ENCODE peak calls at places on chromosomes 1 and 21, in four cellular contexts. One of them, this sample, is unnamed.

GRCh38 chr1:145956776-145957442 is 908 bp downstream of the LIX1L start:
- DNase-seq in AG09309: no peak
- DNase-seq in OCI-LY7: peak; percentile 51
- DNase-seq in BE2C: no peak
- DNase-seq in this sample: no peak

GRCh38 chr1:221078260-221078965 is 199.2 kb downstream of the HLX start:
- DNase-seq in BE2C: no peak
- DNase-seq in OCI-LY7: no peak
- DNase-seq in AG09309: no peak
- DNase-seq in this sample: no peak

GRCh38 chr1:100343897-100344296 is 8.4 kb upstream of the CDC14A start:
- DNase-seq in BE2C: no peak
- DNase-seq in OCI-LY7: no peak
- DNase-seq in AG09309: no peak
- DNase-seq in this sample: no peak

GRCh38 chr1:22140681-22141080 is 2.2 kb downstream of the WNT4 start:
- DNase-seq in OCI-LY7: no peak
- DNase-seq in BE2C: no peak
- DNase-seq in AG09309: no peak
- DNase-seq in this sample: no peak

GRCh38 chr1:3454811-3455618 is 550 bp downstream of the ARHGEF16 start:
- DNase-seq in BE2C: peak; percentile 14
- DNase-seq in AG09309: no peak
- DNase-seq in OCI-LY7: no peak
- DNase-seq in this sample: no peak

GRCh38 chr1:185244015-185244747 is 72.9 kb downstream of the IVNS1ABP start:
- DNase-seq in OCI-LY7: no peak
- DNase-seq in AG09309: peak; percentile 21
- DNase-seq in BE2C: no peak
- DNase-seq in this sample: no peak

GRCh38 chr1:21290546-21290944 is 282 bp upstream of the ECE1 start:
- DNase-seq in AG09309: no peak
- DNase-seq in BE2C: no peak
- DNase-seq in OCI-LY7: peak; percentile 80
- DNase-seq in this sample: no peak

GRCh38 chr1:116501041-116501869 is 69.6 kb downstream of the CD58 start:
- DNase-seq in AG09309: no peak
- DNase-seq in OCI-LY7: no peak
- DNase-seq in BE2C: no peak
- DNase-seq in this sample: no peak

GRCh38 chr21:17848228-17848627 is 29.1 kb upstream of the C21orf91 start:
- DNase-seq in BE2C: no peak
- DNase-seq in OCI-LY7: no peak
- DNase-seq in AG09309: peak; percentile 65
- DNase-seq in this sample: no peak

GRCh38 chr1:228265167-228265566 is 57.3 kb downstream of the OBSCN start:
- DNase-seq in BE2C: no peak
- DNase-seq in OCI-LY7: peak; percentile 14
- DNase-seq in AG09309: peak; percentile 8
- DNase-seq in this sample: no peak

GRCh38 chr1:163357378-163357777 is 35.6 kb downstream of the NUF2 start:
- DNase-seq in BE2C: no peak
- DNase-seq in OCI-LY7: no peak
- DNase-seq in AG09309: no peak
- DNase-seq in this sample: no peak

GRCh38 chr1:36486436-36487335 is 4.0 kb upstream of the CSF3R start:
- DNase-seq in BE2C: no peak
- DNase-seq in OCI-LY7: peak; percentile 62
- DNase-seq in AG09309: no peak
- DNase-seq in this sample: no peak

GRCh38 chr1:117128323-117129079 is 7.0 kb upstream of the TRIM45 start:
- DNase-seq in BE2C: no peak
- DNase-seq in OCI-LY7: peak; percentile 39
- DNase-seq in AG09309: no peak
- DNase-seq in this sample: no peak

GRCh38 chr1:48048064-48048463 is 50.9 kb upstream of the TRABD2B start:
- DNase-seq in OCI-LY7: no peak
- DNase-seq in AG09309: no peak
- DNase-seq in BE2C: peak; percentile 30
- DNase-seq in this sample: no peak

GRCh38 chr1:192579319-192579738 is 3.8 kb downstream of the RGS1 start:
- DNase-seq in AG09309: no peak
- DNase-seq in OCI-LY7: no peak
- DNase-seq in BE2C: no peak
- DNase-seq in this sample: no peak

GRCh38 chr1:167052389-167052788 is 37.8 kb downstream of the GPA33 start:
- DNase-seq in BE2C: peak; percentile 36
- DNase-seq in AG09309: no peak
- DNase-seq in OCI-LY7: peak; percentile 24
- DNase-seq in this sample: no peak

GRCh38 chr21:31911138-31911907 is 38.5 kb downstream of the HUNK start:
- DNase-seq in BE2C: peak; percentile 46
- DNase-seq in AG09309: peak; percentile 83
- DNase-seq in OCI-LY7: no peak
- DNase-seq in this sample: no peak

GRCh38 chr1:197619008-197619640 is 156.2 kb downstream of the DENND1B start:
- DNase-seq in OCI-LY7: peak; percentile 51
- DNase-seq in AG09309: no peak
- DNase-seq in BE2C: no peak
- DNase-seq in this sample: no peak

GRCh38 chr1:108097057-108097456 is 103.1 kb downstream of the SLC25A24 start:
- DNase-seq in BE2C: no peak
- DNase-seq in AG09309: no peak
- DNase-seq in OCI-LY7: no peak
- DNase-seq in this sample: no peak

GRCh38 chr1:20370628-20371200 is 80.0 kb downstream of the VWA5B1 start:
- DNase-seq in AG09309: peak; percentile 24
- DNase-seq in OCI-LY7: no peak
- DNase-seq in BE2C: peak; percentile 82
- DNase-seq in this sample: no peak

GRCh38 chr1:77794550-77794949 is 15.1 kb downstream of the MIGA1 start:
- DNase-seq in BE2C: no peak
- DNase-seq in AG09309: no peak
- DNase-seq in OCI-LY7: no peak
- DNase-seq in this sample: no peak

GRCh38 chr21:37168666-37169065 is 95.6 kb downstream of the TTC3 start:
- DNase-seq in OCI-LY7: no peak
- DNase-seq in BE2C: no peak
- DNase-seq in AG09309: no peak
- DNase-seq in this sample: no peak

GRCh38 chr1:110056284-110056680 is 14.2 kb downstream of the ALX3 start:
- DNase-seq in BE2C: no peak
- DNase-seq in OCI-LY7: no peak
- DNase-seq in AG09309: no peak
- DNase-seq in this sample: no peak

GRCh38 chr1:236142358-236143103 is at the start of gene GPR137B:
- DNase-seq in BE2C: no peak
- DNase-seq in OCI-LY7: peak; percentile 63
- DNase-seq in AG09309: no peak
- DNase-seq in this sample: no peak

GRCh38 chr1:115811140-115811828 is 29.6 kb downstream of the NHLH2 start:
- DNase-seq in OCI-LY7: no peak
- DNase-seq in AG09309: no peak
- DNase-seq in BE2C: no peak
- DNase-seq in this sample: no peak

GRCh38 chr1:38055965-38056364 is 9.4 kb upstream of the POU3F1 start:
- DNase-seq in BE2C: no peak
- DNase-seq in AG09309: no peak
- DNase-seq in OCI-LY7: no peak
- DNase-seq in this sample: no peak
- TF ChIP-seq CTCF in BE2C: no peak
- TF ChIP-seq CTCF in AG09309: no peak
- TF ChIP-seq CTCF in OCI-LY7: no peak
- TF ChIP-seq CTCF in this sample: no peak

GRCh38 chr1:214319930-214320329 is 39.0 kb downstream of the SMYD2 start:
- DNase-seq in OCI-LY7: no peak
- DNase-seq in BE2C: no peak
- DNase-seq in AG09309: no peak
- DNase-seq in this sample: no peak
- TF ChIP-seq CTCF in OCI-LY7: peak; percentile 36
- TF ChIP-seq CTCF in BE2C: peak; percentile 38
- TF ChIP-seq CTCF in AG09309: no peak
- TF ChIP-seq CTCF in this sample: peak; percentile 55

GRCh38 chr1:55063562-55063942 is 24.2 kb downstream of the PCSK9 start:
- DNase-seq in BE2C: no peak
- DNase-seq in OCI-LY7: no peak
- DNase-seq in AG09309: no peak
- DNase-seq in this sample: no peak

GRCh38 chr1:55062801-55063561 is 23.6 kb downstream of the PCSK9 start:
- DNase-seq in AG09309: no peak
- DNase-seq in BE2C: no peak
- DNase-seq in OCI-LY7: no peak
- DNase-seq in this sample: no peak

GRCh38 chr1:55064861-55065263 is 25.5 kb downstream of the PCSK9 start:
- DNase-seq in BE2C: no peak
- DNase-seq in AG09309: peak; percentile 37
- DNase-seq in OCI-LY7: no peak
- DNase-seq in this sample: no peak

GRCh38 chr1:55065649-55066048 is 26.3 kb downstream of the PCSK9 start:
- DNase-seq in OCI-LY7: no peak
- DNase-seq in BE2C: no peak
- DNase-seq in AG09309: no peak
- DNase-seq in this sample: no peak

DNA sequence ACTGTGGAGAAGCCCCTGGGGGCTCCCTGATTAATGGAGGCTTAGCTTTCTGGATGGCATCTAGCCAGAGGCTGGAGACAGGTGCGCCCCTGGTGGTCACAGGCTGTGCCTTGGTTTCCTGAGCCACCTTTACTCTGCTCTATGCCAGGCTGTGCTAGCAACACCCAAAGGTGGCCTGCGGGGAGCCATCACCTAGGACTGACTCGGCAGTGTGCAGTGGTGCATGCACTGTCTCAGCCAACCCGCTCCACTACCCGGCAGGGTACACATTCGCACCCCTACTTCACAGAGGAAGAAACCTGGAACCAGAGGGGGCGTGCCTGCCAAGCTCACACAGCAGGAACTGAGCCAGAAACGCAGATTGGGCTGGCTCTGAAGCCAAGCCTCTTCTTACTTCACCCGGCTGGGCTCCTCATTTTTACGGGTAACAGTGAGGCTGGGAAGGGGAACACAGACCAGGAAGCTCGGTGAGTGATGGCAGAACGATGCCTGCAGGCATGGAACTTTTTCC is 24.8 kb downstream of the PCSK9 start:
- DNase-seq in BE2C: peak; percentile 40
- DNase-seq in OCI-LY7: peak; percentile 51
- DNase-seq in AG09309: no peak
- DNase-seq in this sample: no peak
- TF ChIP-seq CTCF in BE2C: no peak
- TF ChIP-seq CTCF in OCI-LY7: peak; percentile 76
- TF ChIP-seq CTCF in AG09309: no peak
- TF ChIP-seq CTCF in this sample: peak; percentile 38

DNA sequence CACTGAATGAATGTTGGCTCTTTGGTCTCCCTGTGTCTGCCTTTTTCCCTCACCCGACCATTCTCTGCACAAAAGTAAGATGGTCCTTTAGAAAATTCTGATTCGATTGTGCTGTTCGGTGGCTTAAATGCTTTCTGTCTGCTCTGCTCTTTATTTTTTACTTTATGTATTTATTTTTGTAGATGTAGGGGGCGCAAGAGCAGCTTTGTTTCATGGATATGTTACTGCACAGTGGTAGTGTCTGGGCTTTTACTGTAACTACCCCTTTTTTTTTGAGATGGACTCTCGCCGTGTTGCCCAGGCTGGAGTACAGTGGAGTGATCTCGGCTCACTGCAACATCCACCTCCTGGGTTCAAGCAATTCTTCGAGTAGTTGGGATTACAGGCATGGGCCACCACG is 15.7 kb downstream of the NLRP3 start:
- DNase-seq in OCI-LY7: no peak
- DNase-seq in BE2C: no peak
- DNase-seq in AG09309: no peak
- DNase-seq in this sample: no peak
- TF ChIP-seq CTCF in OCI-LY7: peak; percentile 63
- TF ChIP-seq CTCF in BE2C: peak; percentile 13
- TF ChIP-seq CTCF in AG09309: no peak
- TF ChIP-seq CTCF in this sample: no peak

GRCh38 chr1:34549199-34549598 is 205.6 kb upstream of the GJB5 start:
- DNase-seq in BE2C: peak; percentile 49
- DNase-seq in AG09309: no peak
- DNase-seq in OCI-LY7: peak; percentile 4
- DNase-seq in this sample: no peak
- TF ChIP-seq CTCF in BE2C: peak; percentile 35
- TF ChIP-seq CTCF in AG09309: peak; percentile 32
- TF ChIP-seq CTCF in OCI-LY7: peak; percentile 64
- TF ChIP-seq CTCF in this sample: peak; percentile 47

GRCh38 chr21:29649370-29649963 is 290.3 kb downstream of the GRIK1 start:
- DNase-seq in AG09309: no peak
- DNase-seq in OCI-LY7: no peak
- DNase-seq in BE2C: no peak
- DNase-seq in this sample: no peak
- TF ChIP-seq CTCF in AG09309: no peak
- TF ChIP-seq CTCF in OCI-LY7: no peak
- TF ChIP-seq CTCF in BE2C: no peak
- TF ChIP-seq CTCF in this sample: no peak

GRCh38 chr1:86981482-86982311 is 67.3 kb downstream of the HS2ST1 start:
- DNase-seq in BE2C: no peak
- DNase-seq in AG09309: no peak
- DNase-seq in OCI-LY7: no peak
- DNase-seq in this sample: no peak
- TF ChIP-seq CTCF in BE2C: no peak
- TF ChIP-seq CTCF in AG09309: no peak
- TF ChIP-seq CTCF in OCI-LY7: no peak
- TF ChIP-seq CTCF in this sample: no peak

GRCh38 chr1:155964193-155964592 is 14.2 kb downstream of the ARHGEF2 start:
- DNase-seq in BE2C: no peak
- DNase-seq in OCI-LY7: no peak
- DNase-seq in AG09309: no peak
- DNase-seq in this sample: no peak

GRCh38 chr1:155962599-155963211 is 15.6 kb downstream of the ARHGEF2 start:
- DNase-seq in AG09309: no peak
- DNase-seq in BE2C: no peak
- DNase-seq in OCI-LY7: no peak
- DNase-seq in this sample: no peak

GRCh38 chr1:155966135-155966534 is 12.2 kb downstream of the ARHGEF2 start:
- DNase-seq in AG09309: no peak
- DNase-seq in OCI-LY7: no peak
- DNase-seq in BE2C: no peak
- DNase-seq in this sample: no peak

GRCh38 chr1:155960081-155960745 is 18.1 kb downstream of the ARHGEF2 start:
- DNase-seq in AG09309: no peak
- DNase-seq in BE2C: no peak
- DNase-seq in OCI-LY7: peak; percentile 67
- DNase-seq in this sample: no peak

GRCh38 chr1:155961937-155962336 is 16.4 kb downstream of the ARHGEF2 start:
- DNase-seq in OCI-LY7: no peak
- DNase-seq in AG09309: peak; percentile 83
- DNase-seq in BE2C: no peak
- DNase-seq in this sample: no peak
- TF ChIP-seq CTCF in OCI-LY7: no peak
- TF ChIP-seq CTCF in AG09309: peak; percentile 53
- TF ChIP-seq CTCF in BE2C: no peak
- TF ChIP-seq CTCF in this sample: no peak

This sample was measured in type B pancreatic cell.